ENCODE peak calls at places on chromosomes 13 and 19, in four cellular contexts. One of them, this sample, is unnamed. For H3K36me3, the result is how much of the 10 kb centered on the place peaks cover.

GRCh38 chr13:48585456-48585840 is 52.6 kb upstream of the RCBTB2 start:
- DNase-seq in HCT116: peak
- DNase-seq in Peyer's patch: no peak
- DNase-seq in ascending aorta: no peak
- DNase-seq in this sample: no peak

GRCh38 chr13:73417012-73417615 is 358.3 kb downstream of the KLF5 start:
- DNase-seq in ascending aorta: no peak
- DNase-seq in HCT116: peak
- DNase-seq in Peyer's patch: no peak
- DNase-seq in this sample: peak

GRCh38 chr19:6056801-6057650 is 53.3 kb downstream of the RFX2 start:
- DNase-seq in ascending aorta: peak
- DNase-seq in HCT116: no peak
- DNase-seq in Peyer's patch: peak
- DNase-seq in this sample: no peak

GRCh38 chr19:29528946-29529645 is 3.3 kb downstream of the VSTM2B start:
- DNase-seq in Peyer's patch: no peak
- DNase-seq in HCT116: no peak
- DNase-seq in ascending aorta: no peak
- DNase-seq in this sample: no peak

GRCh38 chr19:42250666-42251531 is 4.0 kb downstream of the ERF start:
- DNase-seq in ascending aorta: no peak
- DNase-seq in HCT116: no peak
- DNase-seq in Peyer's patch: no peak
- DNase-seq in this sample: no peak

GRCh38 chr13:28680541-28680940 is 21.6 kb downstream of the POMP start:
- DNase-seq in HCT116: no peak
- DNase-seq in ascending aorta: no peak
- DNase-seq in Peyer's patch: no peak
- DNase-seq in this sample: no peak

GRCh38 chr13:29369060-29369743 is 226.3 kb downstream of the SLC7A1 start:
- DNase-seq in HCT116: peak
- DNase-seq in Peyer's patch: no peak
- DNase-seq in ascending aorta: no peak
- DNase-seq in this sample: peak

GRCh38 chr13:107117327-107118012 is 549.5 kb upstream of the ARGLU1 start:
- DNase-seq in Peyer's patch: no peak
- DNase-seq in ascending aorta: no peak
- DNase-seq in HCT116: no peak
- DNase-seq in this sample: no peak

GRCh38 chr13:43157796-43158195 is 134.4 kb downstream of the DNAJC15 start:
- DNase-seq in Peyer's patch: no peak
- DNase-seq in HCT116: no peak
- DNase-seq in ascending aorta: no peak
- DNase-seq in this sample: no peak

GRCh38 chr19:11202488-11203193 is 5.3 kb upstream of the KANK2 start:
- DNase-seq in HCT116: no peak
- DNase-seq in Peyer's patch: no peak
- DNase-seq in ascending aorta: no peak
- DNase-seq in this sample: no peak

GRCh38 chr13:63184693-63185092 is 1769.0 kb upstream of the PCDH20 start:
- DNase-seq in ascending aorta: no peak
- DNase-seq in HCT116: peak
- DNase-seq in Peyer's patch: no peak
- DNase-seq in this sample: no peak

GRCh38 chr13:40498461-40498860 is 168.0 kb downstream of the FOXO1 start:
- DNase-seq in Peyer's patch: no peak
- DNase-seq in ascending aorta: no peak
- DNase-seq in HCT116: no peak
- DNase-seq in this sample: no peak

GRCh38 chr13:105817011-105817410 is 718.5 kb downstream of the EFNB2 start:
- DNase-seq in Peyer's patch: no peak
- DNase-seq in ascending aorta: no peak
- DNase-seq in HCT116: no peak
- DNase-seq in this sample: no peak

GRCh38 chr19:3360494-3361383 is 5.6 kb upstream of the NFIC start:
- DNase-seq in ascending aorta: peak
- DNase-seq in Peyer's patch: peak
- DNase-seq in HCT116: no peak
- DNase-seq in this sample: no peak

GRCh38 chr13:71242191-71242590 is 624.8 kb downstream of the DACH1 start:
- DNase-seq in HCT116: no peak
- DNase-seq in ascending aorta: no peak
- DNase-seq in Peyer's patch: no peak
- DNase-seq in this sample: no peak

GRCh38 chr13:43783820-43784219 is 3.0 kb downstream of the ENOX1 start:
- DNase-seq in Peyer's patch: no peak
- DNase-seq in ascending aorta: no peak
- DNase-seq in HCT116: no peak
- DNase-seq in this sample: no peak

DNA sequence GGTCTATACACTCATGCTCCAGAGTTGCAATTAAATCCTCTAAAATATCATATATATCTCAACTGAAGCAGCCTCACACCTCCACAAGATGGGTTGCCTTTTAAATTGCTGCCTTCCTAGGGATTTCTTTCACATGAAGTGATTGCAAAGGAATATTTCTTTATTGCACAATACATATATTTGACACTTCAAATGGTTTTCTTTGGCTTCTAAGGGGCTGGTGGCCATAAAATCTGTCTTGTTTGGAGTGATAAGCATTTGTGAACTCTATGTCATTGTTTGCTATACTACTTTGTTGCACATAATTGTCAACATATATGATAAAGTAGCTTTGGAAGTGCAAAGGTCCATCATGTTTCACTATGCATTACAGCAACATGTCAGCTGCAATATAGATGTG is 2381.0 kb downstream of the PCDH9 start:
- DNase-seq in ascending aorta: no peak
- DNase-seq in Peyer's patch: no peak
- DNase-seq in HCT116: no peak
- DNase-seq in this sample: no peak
- H3K27ac ChIP-seq in ascending aorta: no peak
- H3K27ac ChIP-seq in Peyer's patch: no peak
- H3K27ac ChIP-seq in HCT116: no peak
- H3K27ac ChIP-seq in this sample: no peak

GRCh38 chr19:580274-580835 is 8.0 kb downstream of the BSG start:
- DNase-seq in ascending aorta: no peak
- DNase-seq in HCT116: no peak
- DNase-seq in Peyer's patch: no peak
- DNase-seq in this sample: no peak
- H3K36me3 ChIP-seq in ascending aorta: under half
- H3K36me3 ChIP-seq in HCT116: under half
- H3K36me3 ChIP-seq in Peyer's patch: under half
- H3K36me3 ChIP-seq in this sample: under half

DNA sequence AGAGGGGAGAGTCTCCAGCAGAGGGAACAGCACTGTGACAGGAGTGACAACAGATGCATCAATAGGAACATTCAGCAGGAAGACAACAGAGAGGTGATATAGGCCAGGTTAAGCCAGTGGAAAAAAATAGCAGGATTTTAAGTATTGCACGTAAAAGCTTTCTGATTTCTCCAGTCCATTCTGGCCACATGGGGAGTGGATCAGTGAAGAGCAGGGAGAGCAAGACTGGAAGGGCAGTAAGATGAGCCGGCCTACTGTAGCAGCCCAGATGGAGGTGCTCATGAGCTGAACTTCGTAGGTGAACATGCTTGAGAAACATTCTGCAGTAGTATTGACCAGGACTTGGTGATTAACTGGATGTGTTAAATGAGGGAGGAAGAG is 1.7 kb downstream of the UTP14C start:
- DNase-seq in Peyer's patch: no peak
- DNase-seq in HCT116: no peak
- DNase-seq in ascending aorta: no peak
- DNase-seq in this sample: no peak
- H3K27ac ChIP-seq in Peyer's patch: no peak
- H3K27ac ChIP-seq in HCT116: no peak
- H3K27ac ChIP-seq in ascending aorta: no peak
- H3K27ac ChIP-seq in this sample: no peak

GRCh38 chr19:16188521-16188920 is 3.3 kb downstream of the FAM32A start:
- DNase-seq in HCT116: no peak
- DNase-seq in ascending aorta: no peak
- DNase-seq in Peyer's patch: no peak
- DNase-seq in this sample: no peak
- H3K36me3 ChIP-seq in HCT116: under half
- H3K36me3 ChIP-seq in ascending aorta: under half
- H3K36me3 ChIP-seq in Peyer's patch: under half
- H3K36me3 ChIP-seq in this sample: under half

GRCh38 chr13:24624801-24625231 is 55.4 kb upstream of the ATP12A start:
- DNase-seq in ascending aorta: no peak
- DNase-seq in Peyer's patch: peak
- DNase-seq in HCT116: no peak
- DNase-seq in this sample: no peak
- H3K27ac ChIP-seq in ascending aorta: no peak
- H3K27ac ChIP-seq in Peyer's patch: peak
- H3K27ac ChIP-seq in HCT116: no peak
- H3K27ac ChIP-seq in this sample: peak

GRCh38 chr19:52541608-52542007 is 14.1 kb downstream of the ZNF808 start:
- DNase-seq in ascending aorta: no peak
- DNase-seq in Peyer's patch: no peak
- DNase-seq in HCT116: no peak
- DNase-seq in this sample: no peak

GRCh38 chr19:52542984-52543664 is 15.7 kb downstream of the ZNF808 start:
- DNase-seq in HCT116: no peak
- DNase-seq in Peyer's patch: peak
- DNase-seq in ascending aorta: no peak
- DNase-seq in this sample: no peak
- H3K36me3 ChIP-seq in HCT116: under half
- H3K36me3 ChIP-seq in Peyer's patch: under half
- H3K36me3 ChIP-seq in ascending aorta: under half
- H3K36me3 ChIP-seq in this sample: under half

This sample was measured in SK-N-MC.